ENCODE peak calls at places on chromosomes 11 and 22, in ten cellular contexts. Z, U, M, L, G, C, E, A, J and O are unnamed samples.

GRCh38 chr22:17119481-17120202 is 1.5 kb downstream of the TMEM121B start:
- DNase-seq in C (peak; percentile 39), E (no peak), Z (no peak), U (peak; percentile 86), L (peak; percentile 28), J (peak; percentile 22), A (no peak), G (no peak), M (peak; percentile 49), O (no peak)

GRCh38 chr11:64880240-64881001 is 2.0 kb upstream of the EHD1 start:
- DNase-seq in L (no peak), M (no peak), G (no peak), C (no peak), E (peak; percentile 66), Z (no peak), U (no peak), A (no peak), J (no peak), O (no peak)

GRCh38 chr11:9604134-9604533 is 30.7 kb downstream of the WEE1 start:
- DNase-seq in C (no peak), E (no peak), J (no peak), M (no peak), G (no peak), Z (no peak), U (no peak), A (no peak), L (no peak), O (peak; percentile 35)

GRCh38 chr11:66868082-66868725 is 11.3 kb downstream of the LRFN4 start:
- DNase-seq in E (no peak), U (no peak), C (no peak), Z (no peak), A (no peak), L (no peak), M (no peak), J (no peak), G (no peak), O (no peak)

GRCh38 chr22:19795617-19796008 is 35.0 kb downstream of the TBX1 start:
- DNase-seq in A (peak; percentile 47), L (no peak), G (no peak), U (no peak), J (no peak), C (no peak), M (no peak), E (no peak), Z (no peak), O (no peak)

GRCh38 chr22:27870234-27871191 is 48.5 kb downstream of the PITPNB start:
- DNase-seq in C (no peak), M (no peak), Z (no peak), A (no peak), L (no peak), U (no peak), E (no peak), G (no peak), J (no peak), O (no peak)

GRCh38 chr11:36149538-36150242 is 139.5 kb downstream of the COMMD9 start:
- DNase-seq in L (peak; percentile 98), U (peak; percentile 84), G (no peak), C (peak; percentile 76), J (peak; percentile 50), E (peak; percentile 11), Z (peak; percentile 63), A (peak; percentile 97), M (peak; percentile 43), O (no peak)

GRCh38 chr11:104051806-104052205 is 15.4 kb downstream of the DDI1 start:
- DNase-seq in C (no peak), M (no peak), L (no peak), Z (no peak), G (no peak), E (no peak), U (no peak), A (peak; percentile 6), J (no peak), O (no peak)

GRCh38 chr11:111663820-111664219 is 61.6 kb downstream of the SIK2 start:
- DNase-seq in M (peak; percentile 64), J (no peak), L (no peak), U (no peak), A (no peak), C (peak; percentile 74), Z (no peak), E (no peak), G (no peak), O (no peak)

GRCh38 chr11:32173435-32173834 is 82.6 kb downstream of the RCN1 start:
- DNase-seq in U (peak; percentile 78), J (peak; percentile 32), G (peak; percentile 23), A (peak; percentile 52), Z (no peak), L (peak; percentile 65), E (peak; percentile 27), M (peak; percentile 26), C (peak; percentile 51), O (no peak)

GRCh38 chr11:69554849-69555248 is 73.4 kb downstream of the LINC01488 start:
- DNase-seq in E (no peak), Z (peak; percentile 25), J (no peak), G (no peak), L (no peak), A (no peak), M (no peak), C (no peak), U (peak; percentile 58), O (peak; percentile 75)

GRCh38 chr11:75383246-75383645 is 16.1 kb upstream of the RPS3 start:
- DNase-seq in C (no peak), G (no peak), E (peak; percentile 59), Z (peak; percentile 69), M (no peak), L (no peak), J (peak; percentile 53), A (no peak), U (peak; percentile 80), O (no peak)

GRCh38 chr11:66192181-66192888 is 76.1 kb upstream of the RAB1B start:
- DNase-seq in A (no peak), J (no peak), C (no peak), E (no peak), Z (no peak), U (no peak), G (no peak), L (no peak), M (no peak), O (no peak)

GRCh38 chr11:105106140-105106539 is 33.4 kb downstream of the CARD18 start:
- DNase-seq in J (no peak), C (no peak), L (no peak), A (no peak), G (no peak), U (no peak), Z (no peak), M (no peak), E (no peak), O (no peak)

GRCh38 chr11:18384157-18384641 is 10.2 kb upstream of the LDHA start:
- DNase-seq in J (no peak), A (peak; percentile 79), U (peak; percentile 77), G (no peak), L (peak; percentile 84), M (peak; percentile 52), C (peak; percentile 79), E (no peak), Z (no peak), O (no peak)

GRCh38 chr11:74354036-74354435 is 42.6 kb upstream of the P4HA3 start:
- DNase-seq in L (no peak), C (no peak), E (no peak), M (no peak), A (no peak), Z (no peak), G (no peak), U (no peak), J (no peak), O (no peak)

GRCh38 chr22:27795053-27795452 is 6.5 kb downstream of the MN1 start:
- DNase-seq in J (no peak), E (no peak), M (no peak), A (no peak), C (no peak), Z (no peak), U (peak; percentile 71), G (no peak), L (no peak), O (no peak)

GRCh38 chr22:43951391-43951790 is 3.9 kb upstream of the SAMM50 start:
- DNase-seq in Z (no peak), C (no peak), E (no peak), M (no peak), A (no peak), U (no peak), L (no peak), J (no peak), G (no peak), O (no peak)

GRCh38 chr11:23336961-23337360 is 476.7 kb upstream of the CCDC179 start:
- DNase-seq in M (no peak), A (no peak), L (no peak), E (no peak), U (no peak), G (no peak), C (no peak), Z (no peak), J (no peak), O (no peak)

GRCh38 chr11:119361056-119361787 is 14.7 kb upstream of the MFRP start:
- DNase-seq in E (no peak), L (peak; percentile 72), G (peak; percentile 92), C (peak; percentile 90), M (peak; percentile 76), U (peak; percentile 90), Z (no peak), A (peak; percentile 82), J (peak; percentile 56), O (no peak)

GRCh38 chr22:20205964-20206708 is 55.3 kb upstream of the CCDC188 start:
- DNase-seq in J (peak; percentile 84), A (peak; percentile 33), M (peak; percentile 69), C (peak; percentile 77), E (peak; percentile 78), G (no peak), U (peak; percentile 78), L (peak; percentile 76), Z (peak; percentile 87), O (no peak)

GRCh38 chr11:115065314-115065713 is 387.0 kb downstream of the NXPE2 start:
- DNase-seq in M (no peak), J (no peak), A (no peak), Z (no peak), C (no peak), L (no peak), G (no peak), E (no peak), U (no peak), O (no peak)

GRCh38 chr11:30521297-30522071 is 64.7 kb downstream of the MPPED2 start:
- DNase-seq in J (no peak), C (no peak), U (no peak), E (no peak), G (no peak), M (no peak), L (no peak), A (no peak), Z (no peak), O (no peak)

GRCh38 chr11:107819361-107820014 is 39.1 kb downstream of the SLC35F2 start:
- DNase-seq in M (no peak), C (no peak), A (no peak), L (no peak), E (no peak), U (peak; percentile 28), G (no peak), J (no peak), Z (no peak), O (no peak)

GRCh38 chr22:20076627-20077172 is 3.3 kb upstream of the DGCR8 start:
- DNase-seq in E (no peak), C (no peak), Z (no peak), J (no peak), M (no peak), A (no peak), U (no peak), G (no peak), L (no peak), O (no peak)

GRCh38 chr11:73414977-73415492 is 38.8 kb downstream of the RELT start:
- DNase-seq in J (no peak), E (no peak), Z (no peak), A (peak; percentile 69), G (no peak), U (no peak), L (no peak), C (peak; percentile 36), M (no peak), O (no peak)

GRCh38 chr11:58061813-58062212 is 31.1 kb downstream of the OR6Q1 start:
- DNase-seq in E (no peak), U (no peak), L (peak; percentile 34), G (no peak), A (peak; percentile 54), Z (no peak), J (no peak), M (no peak), C (no peak), O (no peak)

GRCh38 chr11:2099523-2100316 is 39.5 kb downstream of the IGF2 start:
- DNase-seq in L (no peak), E (no peak), Z (peak; percentile 58), U (no peak), J (no peak), C (peak; percentile 62), M (peak; percentile 73), A (no peak), G (peak; percentile 94), O (peak; percentile 85)